ENCODE peak calls at places on chromosome 21, in five cellular contexts. Z, X, O, R and U are unnamed samples.

GRCh38 chr21:35801388-35801787 is 258.9 kb downstream of the SETD4 start:
- DNase-seq in R (no peak), O (no peak), X (no peak), Z (no peak), U (no peak)

GRCh38 chr21:26495283-26495849 is 77.7 kb downstream of the CYYR1 start:
- DNase-seq in Z (no peak), R (no peak), O (no peak), X (no peak), U (no peak)

GRCh38 chr21:31117046-31117916 is 79.0 kb upstream of the KRTAP19-8 start:
- DNase-seq in O (peak; percentile 78), Z (peak; percentile 80), R (peak; percentile 92), X (no peak), U (no peak)

GRCh38 chr21:27393726-27394125 is 426.8 kb upstream of the ADAMTS5 start:
- DNase-seq in R (no peak), Z (no peak), O (no peak), X (no peak), U (no peak)

GRCh38 chr21:35697321-35697808 is 363.0 kb downstream of the SETD4 start:
- DNase-seq in R (peak; percentile 46), X (peak; percentile 81), Z (no peak), O (no peak), U (peak; percentile 82)

GRCh38 chr21:46605759-46606426 is 1.0 kb upstream of the S100B start:
- DNase-seq in R (no peak), Z (no peak), X (peak; percentile 73), O (no peak), U (no peak)

GRCh38 chr21:43676391-43676790 is 17.0 kb downstream of the RRP1B start:
- DNase-seq in O (no peak), Z (no peak), R (no peak), X (no peak), U (no peak)

GRCh38 chr21:34807881-34808568 is 139.2 kb downstream of the CLIC6 start:
- DNase-seq in X (peak; percentile 77), R (peak; percentile 94), Z (peak; percentile 87), O (no peak), U (no peak)

GRCh38 chr21:33071878-33072306 is 2.0 kb downstream of the OLIG1 start:
- DNase-seq in X (no peak), O (peak; percentile 27), Z (no peak), R (peak; percentile 21), U (no peak)

GRCh38 chr21:24897883-24898282 is 709.4 kb downstream of the MRPL39 start:
- DNase-seq in O (no peak), Z (no peak), R (no peak), X (no peak), U (no peak)

GRCh38 chr21:36330904-36331303 is 10.9 kb downstream of the MORC3 start:
- DNase-seq in O (peak; percentile 53), R (peak; percentile 42), X (no peak), Z (peak; percentile 44), U (no peak)

GRCh38 chr21:42525228-42525604 is 11.6 kb downstream of the SLC37A1 start:
- DNase-seq in R (no peak), Z (no peak), O (peak; percentile 49), X (no peak), U (no peak)
- H3K27ac ChIP-seq in R (peak overlapping the region; percentile 60), Z (no peak overlapping the region), O (no peak overlapping the region), X (no peak overlapping the region), U (peak overlapping the region; percentile 8)

GRCh38 chr21:45364464-45365185 is 40.3 kb upstream of the COL18A1 start:
- DNase-seq in X (no peak), O (no peak), Z (no peak), R (peak; percentile 93), U (no peak)
- H3K27ac ChIP-seq in X (peak overlapping the region; percentile 96), O (peak overlapping the region; percentile 75), Z (peak overlapping the region; percentile 98), R (peak overlapping the region; percentile 99), U (peak overlapping the region; percentile 88)

DNA sequence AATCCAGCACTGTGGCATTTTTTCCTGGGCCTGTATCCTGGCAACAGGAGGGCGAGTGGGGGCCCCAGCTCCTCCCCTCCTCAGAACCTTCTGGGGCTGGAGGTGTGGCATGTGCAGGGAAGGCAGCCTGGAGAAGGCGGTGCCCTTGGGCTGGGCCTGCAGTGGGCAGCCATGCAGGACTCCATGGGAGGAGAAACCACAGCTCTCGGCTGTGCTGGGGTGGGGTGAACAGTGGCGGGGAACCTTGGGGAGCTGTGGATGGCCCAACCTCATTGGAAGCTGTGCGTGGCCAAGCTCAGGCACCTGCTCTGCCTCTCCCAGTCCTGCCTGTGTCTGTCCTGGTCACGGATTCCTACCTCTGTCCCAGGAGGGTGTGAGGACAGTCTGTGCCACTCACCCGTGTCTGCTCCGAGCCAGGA is 15.7 kb downstream of the COL18A1 start:
- DNase-seq in R (peak; percentile 40), Z (no peak), X (peak; percentile 89), O (no peak), U (peak; percentile 23)
- H3K27ac ChIP-seq in R (no peak overlapping the region), Z (peak overlapping the region; percentile 34), X (peak overlapping the region; percentile 64), O (no peak overlapping the region), U (no peak overlapping the region)

GRCh38 chr21:38993561-38993960 is 187.8 kb downstream of the ETS2 start:
- DNase-seq in O (no peak), X (peak; percentile 82), Z (peak; percentile 91), R (peak; percentile 89), U (no peak)

GRCh38 chr21:38994014-38994413 is 188.3 kb downstream of the ETS2 start:
- DNase-seq in X (no peak), O (no peak), Z (no peak), R (no peak), U (no peak)

GRCh38 chr21:38990424-38990794 is 184.7 kb downstream of the ETS2 start:
- DNase-seq in R (no peak), O (no peak), X (no peak), Z (no peak), U (no peak)

GRCh38 chr21:38995071-38995669 is 188.1 kb downstream of the PSMG1 start:
- DNase-seq in O (peak; percentile 51), Z (no peak), R (no peak), X (no peak), U (no peak)

GRCh38 chr21:38992737-38993136 is 187.0 kb downstream of the ETS2 start:
- DNase-seq in O (no peak), Z (no peak), X (no peak), R (no peak), U (no peak)
- H3K27ac ChIP-seq in O (no peak overlapping the region), Z (peak overlapping the region; percentile 88), X (peak overlapping the region; percentile 22), R (no peak overlapping the region), U (peak overlapping the region; percentile 24)